ENCODE peak calls at places on chromosomes 1 and 21, in five cellular contexts. One of them, this sample, is unnamed.

GRCh38 chr21:32886339-32886738 is 114.8 kb upstream of the PAXBP1 start:
- DNase-seq in NT2/D1: no peak
- DNase-seq in adrenal gland: no peak
- DNase-seq in NCI-H1105 treated with DMSO at 0.1 percent for 48 hours: no peak
- DNase-seq in RCC 7860: no peak
- DNase-seq in this sample: no peak

GRCh38 chr1:154478639-154479038 is 23.4 kb upstream of the TDRD10 start:
- DNase-seq in NT2/D1: no peak
- DNase-seq in adrenal gland: no peak
- DNase-seq in NCI-H1105 treated with DMSO at 0.1 percent for 48 hours: no peak
- DNase-seq in RCC 7860: no peak
- DNase-seq in this sample: no peak

GRCh38 chr1:156551866-156552265 is 20.5 kb downstream of the IQGAP3 start:
- DNase-seq in NT2/D1: no peak
- DNase-seq in adrenal gland: peak; percentile 26
- DNase-seq in NCI-H1105 treated with DMSO at 0.1 percent for 48 hours: no peak
- DNase-seq in RCC 7860: peak; percentile 90
- DNase-seq in this sample: no peak

GRCh38 chr1:2859881-2860430 is 58.5 kb upstream of the TTC34 start:
- DNase-seq in NT2/D1: no peak
- DNase-seq in adrenal gland: no peak
- DNase-seq in NCI-H1105 treated with DMSO at 0.1 percent for 48 hours: no peak
- DNase-seq in RCC 7860: no peak
- DNase-seq in this sample: no peak

GRCh38 chr1:10672376-10673050 is 123.9 kb downstream of the CASZ1 start:
- DNase-seq in NT2/D1: no peak
- DNase-seq in adrenal gland: no peak
- DNase-seq in NCI-H1105 treated with DMSO at 0.1 percent for 48 hours: no peak
- DNase-seq in RCC 7860: no peak
- DNase-seq in this sample: no peak

GRCh38 chr1:93317207-93317606 is 28.5 kb upstream of the DR1 start:
- DNase-seq in NT2/D1: no peak
- DNase-seq in adrenal gland: peak; percentile 37
- DNase-seq in NCI-H1105 treated with DMSO at 0.1 percent for 48 hours: no peak
- DNase-seq in RCC 7860: no peak
- DNase-seq in this sample: no peak

GRCh38 chr1:17010601-17011438 is 908 bp downstream of the ATP13A2 start:
- DNase-seq in NT2/D1: no peak
- DNase-seq in adrenal gland: peak; percentile 71
- DNase-seq in NCI-H1105 treated with DMSO at 0.1 percent for 48 hours: peak; percentile 34
- DNase-seq in RCC 7860: peak; percentile 60
- DNase-seq in this sample: no peak

GRCh38 chr1:168454211-168454815 is 89.5 kb downstream of the XCL2 start:
- DNase-seq in NT2/D1: no peak
- DNase-seq in adrenal gland: no peak
- DNase-seq in NCI-H1105 treated with DMSO at 0.1 percent for 48 hours: no peak
- DNase-seq in RCC 7860: peak; percentile 21
- DNase-seq in this sample: no peak

GRCh38 chr1:209105769-209106168 is 477.7 kb upstream of the CAMK1G start:
- DNase-seq in NT2/D1: no peak
- DNase-seq in adrenal gland: no peak
- DNase-seq in NCI-H1105 treated with DMSO at 0.1 percent for 48 hours: no peak
- DNase-seq in RCC 7860: no peak
- DNase-seq in this sample: no peak

GRCh38 chr1:92482665-92483441 is 3.9 kb downstream of the GFI1 start:
- DNase-seq in NT2/D1: no peak
- DNase-seq in adrenal gland: no peak
- DNase-seq in NCI-H1105 treated with DMSO at 0.1 percent for 48 hours: peak; percentile 50
- DNase-seq in RCC 7860: no peak
- DNase-seq in this sample: no peak

GRCh38 chr1:119773711-119774241 is 5.1 kb upstream of the HMGCS2 start:
- DNase-seq in NT2/D1: peak; percentile 42
- DNase-seq in adrenal gland: no peak
- DNase-seq in NCI-H1105 treated with DMSO at 0.1 percent for 48 hours: peak; percentile 90
- DNase-seq in RCC 7860: no peak
- DNase-seq in this sample: no peak